ENCODE peak calls at places on chromosome 2, in six cellular contexts. L is stimulated activated CD8-positive, alpha-beta memory T cell treated with anti-CD3 and anti-CD28 coated beads, Interleukin-4, amount 100 ng/mL, for 24 hours; F is A549; Z is AG09309; S is glutamatergic neuron; C is right cardiac atrium. X is an unnamed sample.

GRCh38 chr2:65389476-65389875 is 42.9 kb downstream of the SPRED2 start:
- DNase-seq in L (no peak), F (no peak), Z (no peak), S (no peak), C (no peak), X (no peak)

GRCh38 chr2:71608034-71608433 is 154.7 kb downstream of the DYSF start:
- DNase-seq in L (no peak), F (no peak), Z (no peak), S (no peak), C (no peak), X (no peak)

GRCh38 chr2:186588421-186588820 is 1.4 kb upstream of the ITGAV start:
- DNase-seq in L (no peak), F (no peak), Z (no peak), S (no peak), C (no peak), X (no peak)

GRCh38 chr2:206790311-206790935 is 25.0 kb downstream of the FASTKD2 start:
- DNase-seq in L (no peak), F (no peak), Z (no peak), S (no peak), C (no peak), X (no peak)

GRCh38 chr2:1653137-1653789 is 91.1 kb downstream of the PXDN start:
- DNase-seq in L (no peak), F (no peak), Z (peak), S (no peak), C (peak), X (peak)

GRCh38 chr2:170953976-170954375 is 24.9 kb downstream of the GORASP2 start:
- DNase-seq in L (no peak), F (no peak), Z (no peak), S (no peak), C (no peak), X (no peak)

GRCh38 chr2:43083278-43083677 is 143.1 kb downstream of the ZFP36L2 start:
- DNase-seq in L (no peak), F (no peak), Z (no peak), S (no peak), C (peak), X (no peak)

GRCh38 chr2:241157841-241158545 is 7.7 kb downstream of the PPP1R7 start:
- DNase-seq in L (no peak), F (no peak), Z (no peak), S (no peak), C (no peak), X (no peak)

GRCh38 chr2:182949052-182949451 is 82.6 kb upstream of the FRZB start:
- DNase-seq in L (no peak), F (no peak), Z (no peak), S (no peak), C (no peak), X (no peak)

GRCh38 chr2:14234911-14235310 is 397.6 kb upstream of the LRATD1 start:
- DNase-seq in L (no peak), F (no peak), Z (no peak), S (no peak), C (no peak), X (no peak)

GRCh38 chr2:160429248-160430000 is 64.2 kb downstream of the RBMS1 start:
- DNase-seq in L (no peak), F (no peak), Z (no peak), S (no peak), C (no peak), X (no peak)

GRCh38 chr2:241833101-241833937 is 24.3 kb downstream of the NEU4 start:
- DNase-seq in L (no peak), F (no peak), Z (peak), S (no peak), C (no peak), X (peak)

GRCh38 chr2:74730530-74730929 is 76.5 kb downstream of the SEMA4F start:
- DNase-seq in L (no peak), F (no peak), Z (no peak), S (no peak), C (no peak), X (no peak)

GRCh38 chr2:42878581-42878980 is 86.2 kb upstream of the HAAO start:
- DNase-seq in L (no peak), F (no peak), Z (no peak), S (no peak), C (no peak), X (no peak)

GRCh38 chr2:65710779-65711295 is 278.4 kb upstream of the SPRED2 start:
- DNase-seq in L (no peak), F (peak), Z (no peak), S (no peak), C (no peak), X (no peak)

GRCh38 chr2:206981739-206982336 is 42.5 kb downstream of the CPO start:
- DNase-seq in L (peak), F (peak), Z (peak), S (peak), C (peak), X (peak)